ENCODE peak calls at places on chromosomes 2 and 18, in eight cellular contexts. B, X, J, Q, P, K, Z and F are unnamed samples.
A peak's percentile ranks its signal among the peaks of the same experiment; 100 is the strongest.

GRCh38 chr2:131682122-131682944 is 154.6 kb downstream of the CCDC74A start:
- DNase-seq in X (peak; percentile 84), P (peak; percentile 93), Z (peak; percentile 91), Q (no peak), B (peak; percentile 91), J (no peak), K (no peak), F (peak; percentile 85)

GRCh38 chr2:170714156-170715061 is 728 bp upstream of the SP5 start:
- DNase-seq in P (peak; percentile 19), X (no peak), B (peak; percentile 83), J (no peak), K (no peak), Z (peak; percentile 81), Q (no peak), F (peak; percentile 30)

GRCh38 chr18:62982600-62983251 is 267.4 kb downstream of the PHLPP1 start:
- DNase-seq in B (no peak), K (no peak), Z (peak; percentile 79), Q (peak; percentile 7), P (peak; percentile 82), J (no peak), X (peak; percentile 66), F (peak; percentile 46)

GRCh38 chr2:135485441-135485840 is 45.6 kb downstream of the ZRANB3 start:
- DNase-seq in Z (no peak), P (no peak), Q (no peak), B (no peak), X (no peak), K (no peak), J (no peak), F (no peak)

GRCh38 chr18:58882039-58882438 is 17.4 kb downstream of the ZNF532 start:
- DNase-seq in P (no peak), Q (no peak), Z (no peak), J (no peak), B (no peak), X (no peak), K (no peak), F (no peak)

GRCh38 chr2:105765415-105766299 is 20.9 kb downstream of the NCK2 start:
- DNase-seq in J (no peak), K (no peak), X (no peak), P (no peak), Z (no peak), Q (no peak), B (no peak), F (no peak)

GRCh38 chr18:20988726-20989125 is 122.9 kb downstream of the ROCK1 start:
- DNase-seq in X (no peak), P (no peak), Q (no peak), B (no peak), Z (no peak), J (no peak), K (no peak), F (no peak)

GRCh38 chr2:649461-650342 is 27.5 kb downstream of the TMEM18 start:
- DNase-seq in Z (peak; percentile 52), P (no peak), J (no peak), K (no peak), X (no peak), B (peak; percentile 75), Q (no peak), F (no peak)

GRCh38 chr2:28905533-28905932 is 11.1 kb downstream of the WDR43 start:
- DNase-seq in Z (no peak), X (no peak), B (no peak), Q (no peak), J (no peak), K (no peak), P (no peak), F (no peak)

GRCh38 chr2:46267616-46268015 is 29.6 kb upstream of the EPAS1 start:
- DNase-seq in X (no peak), K (no peak), B (no peak), Z (no peak), J (no peak), Q (no peak), P (no peak), F (no peak)

GRCh38 chr2:100365434-100365833 is 43.1 kb upstream of the LONRF2 start:
- DNase-seq in Q (no peak), Z (no peak), X (peak; percentile 94), B (peak; percentile 10), K (peak; percentile 7), P (peak; percentile 14), J (no peak), F (no peak)

GRCh38 chr2:15920696-15921095 is 19.7 kb upstream of the MYCN start:
- DNase-seq in B (peak; percentile 25), X (no peak), J (no peak), Z (no peak), K (no peak), P (no peak), Q (no peak), F (no peak)

GRCh38 chr2:29443627-29444026 is 328.4 kb downstream of the CLIP4 start:
- DNase-seq in X (no peak), B (no peak), Z (no peak), P (no peak), J (no peak), Q (no peak), K (no peak), F (no peak)

GRCh38 chr18:3910507-3910906 is 460.5 kb downstream of the TGIF1 start:
- DNase-seq in Q (no peak), X (peak; percentile 71), J (no peak), P (no peak), B (no peak), K (no peak), Z (no peak), F (no peak)

GRCh38 chr18:56221195-56222065 is 417.0 kb downstream of the TXNL1 start:
- DNase-seq in J (no peak), P (peak; percentile 70), K (no peak), Q (no peak), B (no peak), Z (no peak), X (no peak), F (no peak)

GRCh38 chr2:164911832-164912231 is 43.5 kb downstream of the SLC38A11 start:
- DNase-seq in K (no peak), B (no peak), J (no peak), X (no peak), P (no peak), Q (no peak), Z (no peak), F (no peak)

GRCh38 chr2:164910091-164910899 is 45.0 kb downstream of the SLC38A11 start:
- DNase-seq in Z (no peak), B (no peak), K (no peak), J (no peak), P (peak; percentile 73), Q (no peak), X (peak; percentile 10), F (no peak)

GRCh38 chr2:164917296-164917903 is 37.9 kb downstream of the SLC38A11 start:
- DNase-seq in Q (no peak), X (peak; percentile 25), B (no peak), Z (peak; percentile 67), P (peak; percentile 63), J (no peak), K (no peak), F (no peak)

GRCh38 chr2:164913011-164913410 is 42.3 kb downstream of the SLC38A11 start:
- DNase-seq in J (no peak), Z (no peak), P (no peak), X (no peak), K (no peak), B (no peak), Q (no peak), F (no peak)

GRCh38 chr2:164913640-164914346 is 41.5 kb downstream of the SLC38A11 start:
- DNase-seq in B (no peak), Q (no peak), Z (no peak), X (peak; percentile 33), K (no peak), P (no peak), J (no peak), F (no peak)
- TF ChIP-seq CTCF in B (peak; percentile 51), Q (peak; percentile 16), Z (peak; percentile 19), X (peak; percentile 32), K (no peak), P (no peak), J (peak; percentile 44), F (peak; percentile 16)

DNA sequence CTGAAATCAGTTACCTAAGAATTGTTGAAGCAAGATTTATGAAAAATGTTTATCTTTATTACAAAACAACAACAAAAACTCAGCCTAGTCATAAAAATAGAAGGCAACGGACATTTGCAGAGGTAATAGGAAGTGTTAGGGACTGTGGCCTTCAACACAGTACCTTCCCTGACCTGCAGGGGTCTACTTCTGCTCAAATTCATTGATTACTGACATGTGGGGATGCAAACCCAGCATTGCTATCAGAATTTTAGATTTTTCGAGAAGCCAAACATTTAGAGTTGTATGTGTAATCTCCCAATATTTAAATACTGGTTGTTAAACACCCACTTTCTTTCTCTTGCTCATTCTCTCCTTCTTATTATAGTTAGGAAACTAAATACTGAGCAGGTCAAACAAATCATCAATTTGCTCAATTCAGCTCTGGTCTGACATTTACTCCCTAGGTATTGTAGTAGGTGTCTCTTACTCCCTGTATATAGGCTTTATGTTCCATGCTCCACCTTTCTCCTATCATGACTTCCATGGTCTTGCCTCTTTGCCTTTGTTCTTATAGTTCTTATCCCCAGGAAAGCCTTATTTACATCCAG is 198.5 kb downstream of the UBE2E3 start:
- DNase-seq in X (no peak), J (no peak), B (no peak), K (no peak), Q (no peak), Z (no peak), P (peak; percentile 21), F (peak; percentile 52)
- TF ChIP-seq CTCF in X (peak; percentile 53), J (no peak), B (peak; percentile 43), K (no peak), Q (peak; percentile 57), Z (no peak), P (peak; percentile 60), F (peak; percentile 79)

DNA sequence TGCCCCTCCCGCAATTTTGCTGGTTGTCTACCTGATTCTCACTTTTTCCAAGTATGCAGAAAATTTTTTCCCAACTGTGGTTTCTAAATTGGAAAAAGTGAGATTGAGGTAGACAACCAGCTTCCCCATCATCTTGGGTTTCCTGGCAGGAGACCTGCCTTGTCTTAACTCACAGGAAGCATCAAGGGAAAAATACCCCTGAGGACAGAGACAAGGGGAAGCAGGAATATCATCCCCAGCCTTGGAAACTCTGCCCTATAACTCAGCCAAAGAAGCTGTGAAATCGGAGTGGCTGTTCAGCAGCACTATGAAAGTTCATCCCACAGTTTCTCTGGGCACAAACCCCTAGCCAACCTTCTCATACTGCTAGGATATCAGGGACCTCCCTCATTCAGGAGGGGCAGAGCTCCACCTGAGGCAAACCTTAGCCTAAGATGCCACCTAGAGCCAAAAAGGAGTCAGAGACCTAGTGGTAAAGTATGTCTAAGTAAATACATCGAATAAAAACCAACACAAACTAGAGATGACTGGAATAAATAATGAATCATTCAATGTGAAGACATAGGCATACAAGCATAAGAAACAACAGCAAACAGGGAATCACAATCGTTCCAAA is 68.2 kb downstream of the ZSWIM2 start:
- DNase-seq in J (no peak), B (no peak), Z (no peak), K (no peak), X (peak; percentile 35), Q (no peak), P (peak; percentile 45), F (no peak)
- TF ChIP-seq CTCF in J (no peak), B (peak; percentile 27), Z (no peak), K (no peak), X (peak; percentile 17), Q (peak; percentile 28), P (peak; percentile 50), F (no peak)

GRCh38 chr2:230706966-230707365 is 5.7 kb upstream of the CAB39 start:
- DNase-seq in X (no peak), Z (no peak), P (no peak), Q (no peak), K (no peak), J (no peak), B (peak; percentile 59), F (no peak)
- TF ChIP-seq CTCF in X (no peak), Z (no peak), P (no peak), Q (no peak), K (no peak), J (no peak), B (no peak), F (no peak)